ENCODE peak calls at places on chromosomes 1 and 21, in four cellular contexts. One of them, this sample, is unnamed.

GRCh38 chr1:207603777-207604176 is 41.2 kb upstream of the CR1L start:
- DNase-seq in stimulated activated naive CD8-positive, alpha-beta T cell treated with anti-CD3 and anti-CD28 coated beads, Interleukin-15, amount 100 ng/mL, for 72 hours: no peak
- DNase-seq in Panc1: no peak
- DNase-seq in AG20443: no peak
- DNase-seq in this sample: no peak

GRCh38 chr1:31830065-31830464 is 14.2 kb upstream of the SPOCD1 start:
- DNase-seq in stimulated activated naive CD8-positive, alpha-beta T cell treated with anti-CD3 and anti-CD28 coated beads, Interleukin-15, amount 100 ng/mL, for 72 hours: no peak
- DNase-seq in Panc1: no peak
- DNase-seq in AG20443: no peak
- DNase-seq in this sample: no peak

GRCh38 chr1:117860906-117861610 is 68.4 kb downstream of the GDAP2 start:
- DNase-seq in stimulated activated naive CD8-positive, alpha-beta T cell treated with anti-CD3 and anti-CD28 coated beads, Interleukin-15, amount 100 ng/mL, for 72 hours: no peak
- DNase-seq in Panc1: no peak
- DNase-seq in AG20443: peak; percentile 72
- DNase-seq in this sample: no peak

GRCh38 chr1:1093610-1093943 is 19.5 kb upstream of the RNF223 start:
- DNase-seq in stimulated activated naive CD8-positive, alpha-beta T cell treated with anti-CD3 and anti-CD28 coated beads, Interleukin-15, amount 100 ng/mL, for 72 hours: no peak
- DNase-seq in Panc1: no peak
- DNase-seq in AG20443: no peak
- DNase-seq in this sample: no peak

GRCh38 chr1:153470707-153471106 is 10.3 kb upstream of the S100A7 start:
- DNase-seq in stimulated activated naive CD8-positive, alpha-beta T cell treated with anti-CD3 and anti-CD28 coated beads, Interleukin-15, amount 100 ng/mL, for 72 hours: no peak
- DNase-seq in Panc1: no peak
- DNase-seq in AG20443: no peak
- DNase-seq in this sample: no peak

GRCh38 chr21:16084776-16085364 is 355.1 kb downstream of the USP25 start:
- DNase-seq in stimulated activated naive CD8-positive, alpha-beta T cell treated with anti-CD3 and anti-CD28 coated beads, Interleukin-15, amount 100 ng/mL, for 72 hours: no peak
- DNase-seq in Panc1: no peak
- DNase-seq in AG20443: peak; percentile 57
- DNase-seq in this sample: no peak

GRCh38 chr21:18443085-18443484 is 39.5 kb upstream of the TMPRSS15 start:
- DNase-seq in stimulated activated naive CD8-positive, alpha-beta T cell treated with anti-CD3 and anti-CD28 coated beads, Interleukin-15, amount 100 ng/mL, for 72 hours: no peak
- DNase-seq in Panc1: no peak
- DNase-seq in AG20443: no peak
- DNase-seq in this sample: no peak

GRCh38 chr1:206814716-206815341 is 42.5 kb upstream of the IL10 start:
- DNase-seq in stimulated activated naive CD8-positive, alpha-beta T cell treated with anti-CD3 and anti-CD28 coated beads, Interleukin-15, amount 100 ng/mL, for 72 hours: no peak
- DNase-seq in Panc1: no peak
- DNase-seq in AG20443: peak; percentile 30
- DNase-seq in this sample: no peak

GRCh38 chr1:206471415-206471801 is 1.1 kb downstream of the IKBKE start:
- DNase-seq in stimulated activated naive CD8-positive, alpha-beta T cell treated with anti-CD3 and anti-CD28 coated beads, Interleukin-15, amount 100 ng/mL, for 72 hours: no peak
- DNase-seq in Panc1: no peak
- DNase-seq in AG20443: no peak
- DNase-seq in this sample: no peak

GRCh38 chr1:68213843-68214242 is 18.5 kb downstream of the WLS start:
- DNase-seq in stimulated activated naive CD8-positive, alpha-beta T cell treated with anti-CD3 and anti-CD28 coated beads, Interleukin-15, amount 100 ng/mL, for 72 hours: no peak
- DNase-seq in Panc1: no peak
- DNase-seq in AG20443: peak; percentile 32
- DNase-seq in this sample: no peak

GRCh38 chr1:97338347-97338746 is 582.5 kb downstream of the DPYD start:
- DNase-seq in stimulated activated naive CD8-positive, alpha-beta T cell treated with anti-CD3 and anti-CD28 coated beads, Interleukin-15, amount 100 ng/mL, for 72 hours: no peak
- DNase-seq in Panc1: no peak
- DNase-seq in AG20443: no peak
- DNase-seq in this sample: no peak

GRCh38 chr1:111814642-111815041 is 58.9 kb downstream of the DDX20 start:
- DNase-seq in stimulated activated naive CD8-positive, alpha-beta T cell treated with anti-CD3 and anti-CD28 coated beads, Interleukin-15, amount 100 ng/mL, for 72 hours: no peak
- DNase-seq in Panc1: no peak
- DNase-seq in AG20443: no peak
- DNase-seq in this sample: no peak

GRCh38 chr1:70090875-70091274 is 114.5 kb downstream of the LRRC40 start:
- DNase-seq in stimulated activated naive CD8-positive, alpha-beta T cell treated with anti-CD3 and anti-CD28 coated beads, Interleukin-15, amount 100 ng/mL, for 72 hours: no peak
- DNase-seq in Panc1: no peak
- DNase-seq in AG20443: peak; percentile 43
- DNase-seq in this sample: no peak

GRCh38 chr1:93021539-93022134 is 57.4 kb upstream of the MTF2 start:
- DNase-seq in stimulated activated naive CD8-positive, alpha-beta T cell treated with anti-CD3 and anti-CD28 coated beads, Interleukin-15, amount 100 ng/mL, for 72 hours: no peak
- DNase-seq in Panc1: peak; percentile 33
- DNase-seq in AG20443: peak; percentile 63
- DNase-seq in this sample: no peak

GRCh38 chr1:186498071-186498470 is 37.2 kb upstream of the PDC start:
- DNase-seq in stimulated activated naive CD8-positive, alpha-beta T cell treated with anti-CD3 and anti-CD28 coated beads, Interleukin-15, amount 100 ng/mL, for 72 hours: no peak
- DNase-seq in Panc1: no peak
- DNase-seq in AG20443: no peak
- DNase-seq in this sample: no peak

GRCh38 chr21:36209626-36210171 is 53.1 kb downstream of the DOP1B start:
- DNase-seq in stimulated activated naive CD8-positive, alpha-beta T cell treated with anti-CD3 and anti-CD28 coated beads, Interleukin-15, amount 100 ng/mL, for 72 hours: peak; percentile 16
- DNase-seq in Panc1: peak; percentile 58
- DNase-seq in AG20443: peak; percentile 29
- DNase-seq in this sample: no peak

GRCh38 chr1:69994261-69994660 is 211.1 kb downstream of the LRRC40 start:
- DNase-seq in stimulated activated naive CD8-positive, alpha-beta T cell treated with anti-CD3 and anti-CD28 coated beads, Interleukin-15, amount 100 ng/mL, for 72 hours: no peak
- DNase-seq in Panc1: no peak
- DNase-seq in AG20443: peak; percentile 11
- DNase-seq in this sample: no peak

GRCh38 chr21:45469273-45470086 is 64.5 kb downstream of the COL18A1 start:
- DNase-seq in stimulated activated naive CD8-positive, alpha-beta T cell treated with anti-CD3 and anti-CD28 coated beads, Interleukin-15, amount 100 ng/mL, for 72 hours: no peak
- DNase-seq in Panc1: no peak
- DNase-seq in AG20443: no peak
- DNase-seq in this sample: no peak

GRCh38 chr1:116411784-116412479 is 38.9 kb downstream of the ATP1A1 start:
- DNase-seq in stimulated activated naive CD8-positive, alpha-beta T cell treated with anti-CD3 and anti-CD28 coated beads, Interleukin-15, amount 100 ng/mL, for 72 hours: no peak
- DNase-seq in Panc1: no peak
- DNase-seq in AG20443: peak; percentile 34
- DNase-seq in this sample: no peak

GRCh38 chr1:93661829-93662474 is 19.7 kb downstream of the BCAR3 start:
- DNase-seq in stimulated activated naive CD8-positive, alpha-beta T cell treated with anti-CD3 and anti-CD28 coated beads, Interleukin-15, amount 100 ng/mL, for 72 hours: no peak
- DNase-seq in Panc1: no peak
- DNase-seq in AG20443: peak; percentile 76
- DNase-seq in this sample: no peak

GRCh38 chr1:228792601-228793000 is 57.3 kb downstream of the RHOU start:
- DNase-seq in stimulated activated naive CD8-positive, alpha-beta T cell treated with anti-CD3 and anti-CD28 coated beads, Interleukin-15, amount 100 ng/mL, for 72 hours: no peak
- DNase-seq in Panc1: no peak
- DNase-seq in AG20443: no peak
- DNase-seq in this sample: no peak

GRCh38 chr1:98468111-98468717 is 193.3 kb upstream of the SNX7 start:
- DNase-seq in stimulated activated naive CD8-positive, alpha-beta T cell treated with anti-CD3 and anti-CD28 coated beads, Interleukin-15, amount 100 ng/mL, for 72 hours: no peak
- DNase-seq in Panc1: peak; percentile 42
- DNase-seq in AG20443: peak; percentile 43
- DNase-seq in this sample: no peak

GRCh38 chr1:67264899-67265298 is 42.8 kb upstream of the IL12RB2 start:
- DNase-seq in stimulated activated naive CD8-positive, alpha-beta T cell treated with anti-CD3 and anti-CD28 coated beads, Interleukin-15, amount 100 ng/mL, for 72 hours: no peak
- DNase-seq in Panc1: no peak
- DNase-seq in AG20443: no peak
- DNase-seq in this sample: no peak